ENCODE peak calls at places on chromosomes 11 and 22, in eight cellular contexts. W, C, L, D, O, E, S and V are unnamed samples.
A peak's percentile ranks its signal among the peaks of the same experiment; 100 is the strongest.

GRCh38 chr22:33806191-33806590 is 114.1 kb downstream of the LARGE1 start:
- DNase-seq in E (no peak), L (no peak), D (no peak), S (no peak), C (no peak), O (no peak), W (peak; percentile 17), V (no peak)

GRCh38 chr22:26642465-26643367 is 14.7 kb upstream of the MIAT start:
- DNase-seq in D (peak; percentile 59), L (no peak), S (peak; percentile 45), E (no peak), O (no peak), W (peak; percentile 73), C (no peak), V (peak; percentile 37)

GRCh38 chr22:24437820-24438328 is 10.5 kb downstream of the ADORA2A start:
- DNase-seq in D (no peak), L (no peak), O (no peak), W (peak; percentile 82), E (no peak), S (no peak), C (no peak), V (no peak)

GRCh38 chr11:111260761-111261160 is 15.2 kb downstream of the POU2AF2 start:
- DNase-seq in E (no peak), S (no peak), W (no peak), D (no peak), L (no peak), C (no peak), O (no peak), V (no peak)

GRCh38 chr11:15670520-15671070 is 555.9 kb downstream of the INSC start:
- DNase-seq in O (no peak), D (no peak), C (no peak), W (no peak), L (no peak), E (no peak), S (no peak), V (no peak)

GRCh38 chr22:43345761-43346261 is 2.6 kb upstream of the SCUBE1 start:
- DNase-seq in D (no peak), L (no peak), O (no peak), W (peak; percentile 62), C (peak; percentile 6), E (no peak), S (no peak), V (no peak)

GRCh38 chr22:39317084-39317755 is 2.2 kb downstream of the RPL3 start:
- DNase-seq in W (no peak), C (no peak), L (no peak), S (no peak), D (no peak), E (no peak), O (peak; percentile 23), V (no peak)

GRCh38 chr11:46944356-46944755 is 7.8 kb downstream of the CSTPP1 start:
- DNase-seq in W (no peak), S (no peak), E (no peak), O (no peak), C (no peak), D (no peak), L (no peak), V (no peak)

GRCh38 chr11:86383314-86383713 is 8.6 kb downstream of the CCDC81 start:
- DNase-seq in D (no peak), S (no peak), C (no peak), W (no peak), O (no peak), L (no peak), E (no peak), V (no peak)

GRCh38 chr11:61513143-61513740 is 4.7 kb downstream of the LRRC10B start:
- DNase-seq in D (no peak), O (no peak), C (no peak), S (no peak), W (no peak), L (no peak), E (no peak), V (no peak)

GRCh38 chr11:30487200-30487898 is 98.8 kb downstream of the MPPED2 start:
- DNase-seq in C (no peak), O (peak; percentile 72), S (no peak), W (no peak), E (no peak), D (no peak), L (no peak), V (no peak)

GRCh38 chr11:118003021-118003423 is 16.8 kb downstream of the IL10RA start:
- DNase-seq in D (peak; percentile 41), O (no peak), S (no peak), L (no peak), C (no peak), E (no peak), W (no peak), V (no peak)

GRCh38 chr11:2473361-2474058 is 28.7 kb downstream of the KCNQ1 start:
- DNase-seq in D (no peak), E (no peak), O (peak; percentile 5), W (peak; percentile 3), S (no peak), C (no peak), L (no peak), V (no peak)

GRCh38 chr22:46176508-46177003 is 26.2 kb downstream of the PPARA start:
- DNase-seq in C (no peak), W (no peak), L (no peak), D (no peak), E (no peak), O (no peak), S (no peak), V (no peak)

GRCh38 chr22:20511578-20512259 is 4.3 kb downstream of the MED15 start:
- DNase-seq in W (no peak), L (no peak), S (no peak), O (no peak), E (no peak), D (no peak), C (no peak), V (no peak)

GRCh38 chr22:24928322-24928721 is 18.2 kb downstream of the LHFPL7 start:
- DNase-seq in L (no peak), S (no peak), W (no peak), O (no peak), E (no peak), D (no peak), C (no peak), V (no peak)

GRCh38 chr11:120590472-120590871 is 78.9 kb downstream of the GRIK4 start:
- DNase-seq in E (no peak), O (no peak), D (no peak), S (no peak), L (no peak), C (no peak), W (no peak), V (no peak)

GRCh38 chr11:64028398-64029115 is 7.2 kb upstream of the FLRT1 start:
- DNase-seq in L (no peak), O (no peak), E (no peak), C (peak; percentile 28), W (no peak), S (peak; percentile 54), D (no peak), V (peak; percentile 68)

GRCh38 chr11:73982595-73982989 is at the start of gene UCP2:
- DNase-seq in C (peak; percentile 91), O (no peak), L (peak; percentile 3), E (peak; percentile 57), D (peak; percentile 85), S (peak; percentile 92), W (peak; percentile 86), V (peak; percentile 94)

GRCh38 chr11:76601712-76602111 is 68.8 kb downstream of the LRRC32 start:
- DNase-seq in S (no peak), O (no peak), D (no peak), L (no peak), W (no peak), C (no peak), E (no peak), V (no peak)

GRCh38 chr22:30806391-30806861 is 111.8 kb downstream of the OSBP2 start:
- DNase-seq in D (no peak), C (peak; percentile 46), L (peak; percentile 23), E (no peak), O (peak; percentile 44), W (no peak), S (no peak), V (peak; percentile 30)

GRCh38 chr22:28819253-28820096 is 19.1 kb upstream of the XBP1 start:
- DNase-seq in E (no peak), D (no peak), W (no peak), O (no peak), S (peak; percentile 25), C (no peak), L (no peak), V (peak; percentile 74)

GRCh38 chr11:108871152-108871551 is 206.3 kb downstream of the DDX10 start:
- DNase-seq in C (peak; percentile 1), L (no peak), O (peak; percentile 34), E (no peak), D (peak; percentile 4), S (peak; percentile 50), W (no peak), V (peak; percentile 16)

GRCh38 chr11:91773090-91773489 is 451.5 kb upstream of the FAT3 start:
- DNase-seq in W (no peak), O (no peak), C (no peak), D (no peak), E (no peak), S (peak; percentile 21), L (no peak), V (peak; percentile 19)

GRCh38 chr11:29129850-29130249 is 887.0 kb downstream of the KCNA4 start:
- DNase-seq in L (no peak), S (no peak), W (no peak), D (no peak), E (no peak), O (no peak), C (no peak), V (no peak)

GRCh38 chr22:31951201-31952093 is 7.1 kb downstream of the YWHAH start:
- DNase-seq in O (no peak), S (no peak), L (no peak), W (no peak), C (no peak), E (no peak), D (no peak), V (no peak)

GRCh38 chr22:49305966-49306631 is 521.6 kb downstream of the BRD1 start:
- DNase-seq in L (no peak), E (no peak), O (no peak), C (no peak), W (no peak), S (no peak), D (no peak), V (no peak)

GRCh38 chr22:48192920-48193319 is 1430.5 kb downstream of the TBC1D22A start:
- DNase-seq in E (no peak), L (no peak), D (no peak), W (no peak), S (no peak), C (no peak), O (no peak), V (no peak)

GRCh38 chr11:102314784-102315183 is 2.5 kb upstream of the BIRC3 start:
- DNase-seq in O (no peak), L (no peak), S (no peak), E (no peak), D (no peak), C (no peak), W (no peak), V (no peak)

GRCh38 chr22:46175631-46176030 is 25.3 kb downstream of the PPARA start:
- DNase-seq in S (no peak), L (no peak), W (no peak), C (no peak), D (no peak), E (no peak), O (no peak), V (no peak)

GRCh38 chr11:2807276-2807681 is 78.3 kb downstream of the CDKN1C start:
- DNase-seq in W (no peak), L (no peak), D (no peak), C (no peak), O (no peak), E (no peak), S (peak; percentile 12), V (no peak)

GRCh38 chr11:24513837-24514594 is 17.2 kb downstream of the LUZP2 start:
- DNase-seq in S (no peak), E (no peak), W (peak; percentile 17), D (no peak), L (no peak), O (no peak), C (no peak), V (no peak)

GRCh38 chr11:34251640-34251980 is 106.2 kb downstream of the ABTB2 start:
- DNase-seq in W (no peak), D (no peak), C (no peak), O (no peak), E (no peak), L (no peak), S (no peak), V (no peak)

GRCh38 chr22:18012528-18012927 is 11.8 kb downstream of the MICAL3 start:
- DNase-seq in W (no peak), C (no peak), L (no peak), O (no peak), D (no peak), E (no peak), S (no peak), V (no peak)